ENCODE peak calls at places on chromosomes 3 and 15, in nine cellular contexts. V is NCI-H1436; L is adrenal gland; I is EH; T is CD4-positive, CD25-positive, alpha-beta regulatory T cell; N is GM12864; P is Peyer's patch; R is HEK293T; J is A549. M is an unnamed sample.

GRCh38 chr3:159604151-159604581 is 384.5 kb upstream of the IL12A start:
- DNase-seq in I (peak), L (no peak), J (no peak), P (no peak), N (no peak), R (no peak), V (no peak), T (no peak), M (no peak)

GRCh38 chr3:43236008-43236407 is 50.3 kb upstream of the SNRK start:
- DNase-seq in R (no peak), J (no peak), N (no peak), I (no peak), P (no peak), T (no peak), L (no peak), V (no peak), M (no peak)

GRCh38 chr3:186200746-186201145 is 91.9 kb upstream of the ETV5 start:
- DNase-seq in P (no peak), N (no peak), L (no peak), V (no peak), T (no peak), I (no peak), J (no peak), R (no peak), M (no peak)

GRCh38 chr3:55406666-55407425 is 80.3 kb downstream of the WNT5A start:
- DNase-seq in V (no peak), I (peak), L (no peak), N (no peak), T (no peak), J (no peak), R (no peak), P (no peak), M (no peak)

GRCh38 chr3:160403028-160403545 is 3.6 kb downstream of the SMC4 start:
- DNase-seq in I (peak), T (peak), L (no peak), V (no peak), N (no peak), P (no peak), J (no peak), R (no peak), M (peak)

GRCh38 chr15:74397239-74398068 is 30.0 kb upstream of the CYP11A1 start:
- DNase-seq in T (no peak), R (no peak), L (no peak), V (no peak), J (no peak), P (peak), N (no peak), I (no peak), M (no peak)

GRCh38 chr15:80789296-80789695 is 10.1 kb downstream of the CEMIP start:
- DNase-seq in J (no peak), V (no peak), T (no peak), N (no peak), R (no peak), L (no peak), I (peak), P (no peak), M (peak)

GRCh38 chr3:139095803-139096466 is 51.2 kb upstream of the PRR23C start:
- DNase-seq in N (no peak), P (no peak), V (no peak), I (no peak), J (no peak), L (no peak), R (no peak), T (no peak), M (no peak)

GRCh38 chr3:52792961-52793695 is 1.5 kb upstream of the ITIH3 start:
- DNase-seq in I (peak), P (no peak), J (no peak), R (no peak), N (no peak), V (no peak), L (peak), T (no peak), M (no peak)

GRCh38 chr15:36468746-36469145 is 110.7 kb upstream of the CDIN1 start:
- DNase-seq in P (no peak), N (no peak), I (peak), T (no peak), V (no peak), R (no peak), L (no peak), J (no peak), M (peak)

GRCh38 chr3:47661121-47661752 is 82.6 kb upstream of the CSPG5 start:
- DNase-seq in N (no peak), P (no peak), V (no peak), L (peak), R (no peak), I (peak), T (no peak), J (peak), M (peak)

GRCh38 chr3:117080899-117081298 is 371.3 kb downstream of the TUSC7 start:
- DNase-seq in N (no peak), L (no peak), T (no peak), I (no peak), R (no peak), P (no peak), J (no peak), V (no peak), M (no peak)

GRCh38 chr3:100106094-100106493 is 8.2 kb downstream of the FILIP1L start:
- DNase-seq in N (no peak), L (no peak), R (no peak), V (no peak), J (no peak), P (no peak), T (no peak), I (no peak), M (no peak)

GRCh38 chr3:172678068-172678467 is 32.8 kb downstream of the NCEH1 start:
- DNase-seq in L (no peak), I (peak), R (no peak), J (no peak), V (no peak), T (no peak), P (no peak), N (no peak), M (peak)

GRCh38 chr15:65385868-65386253 is 8.1 kb upstream of the IGDCC3 start:
- DNase-seq in P (no peak), N (no peak), I (no peak), L (no peak), R (no peak), T (no peak), J (no peak), V (no peak), M (no peak)

GRCh38 chr3:196941846-196942225 is 492 bp downstream of the NCBP2 start:
- DNase-seq in P (peak), J (no peak), I (peak), T (peak), N (no peak), L (peak), R (peak), V (peak), M (peak)

GRCh38 chr3:108879915-108880314 is 57.3 kb downstream of the TRAT1 start:
- DNase-seq in R (no peak), T (no peak), N (no peak), P (no peak), V (no peak), L (no peak), I (no peak), J (peak), M (no peak)

GRCh38 chr15:37253877-37254276 is 153.5 kb upstream of the MEIS2 start:
- DNase-seq in I (peak), P (no peak), R (no peak), V (no peak), N (no peak), J (no peak), T (no peak), L (no peak), M (peak)

GRCh38 chr3:93924491-93924890 is 49.2 kb downstream of the PROS1 start:
- DNase-seq in P (no peak), L (no peak), I (no peak), R (no peak), N (no peak), J (no peak), T (no peak), V (no peak), M (no peak)

GRCh38 chr3:3683261-3683660 is 116.0 kb upstream of the LRRN1 start:
- DNase-seq in N (no peak), P (no peak), R (no peak), J (no peak), V (no peak), L (no peak), I (no peak), T (no peak), M (no peak)

GRCh38 chr15:77646104-77646694 is 13.5 kb upstream of the LINGO1 start:
- DNase-seq in N (no peak), J (no peak), V (no peak), L (no peak), P (no peak), T (no peak), R (no peak), I (no peak), M (no peak)

GRCh38 chr3:195709676-195710085 is 11.1 kb upstream of the MUC20 start:
- DNase-seq in J (no peak), T (no peak), P (no peak), N (no peak), L (no peak), R (no peak), I (no peak), V (no peak), M (no peak)

GRCh38 chr15:88542342-88542733 is 4.1 kb downstream of the DET1 start:
- DNase-seq in P (no peak), T (no peak), I (peak), L (no peak), V (no peak), N (no peak), J (no peak), R (no peak), M (no peak)

GRCh38 chr3:192892981-192893827 is 24.5 kb downstream of the MB21D2 start:
- DNase-seq in J (peak), R (peak), V (no peak), L (peak), P (peak), I (peak), T (peak), N (peak), M (no peak)

GRCh38 chr3:63900459-63900858 is 11.7 kb downstream of the SCAANT1 start:
- DNase-seq in T (no peak), P (no peak), R (peak), L (no peak), N (no peak), I (no peak), J (no peak), V (peak), M (no peak)

GRCh38 chr3:186432189-186432588 is 70.2 kb upstream of the DGKG start:
- DNase-seq in L (no peak), J (no peak), I (peak), T (no peak), R (no peak), N (no peak), P (no peak), V (no peak), M (peak)

GRCh38 chr15:95017950-95018349 is 786.6 kb downstream of the MCTP2 start:
- DNase-seq in L (peak), V (no peak), J (no peak), P (peak), N (no peak), R (peak), I (no peak), T (no peak), M (no peak)

GRCh38 chr3:35789039-35789438 is 149.7 kb downstream of the ARPP21 start:
- DNase-seq in I (no peak), P (no peak), V (no peak), R (no peak), N (no peak), T (no peak), L (no peak), J (no peak), M (no peak)

GRCh38 chr15:69538381-69538780 is 85.8 kb downstream of the RPLP1 start:
- DNase-seq in L (no peak), I (no peak), N (no peak), J (no peak), R (no peak), P (no peak), V (no peak), T (no peak), M (no peak)

GRCh38 chr3:52004158-52004787 is 8.6 kb upstream of the RPL29 start:
- DNase-seq in R (peak), V (no peak), T (no peak), J (no peak), L (peak), N (no peak), I (peak), P (no peak), M (peak)

GRCh38 chr15:20358066-20358780 is 183.4 kb downstream of the GOLGA6L6 start:
- DNase-seq in I (no peak), R (no peak), T (no peak), J (no peak), L (no peak), N (no peak), P (peak), V (no peak), M (no peak)

GRCh38 chr3:99709686-99710085 is 71.3 kb downstream of the COL8A1 start:
- DNase-seq in T (no peak), R (no peak), J (no peak), V (no peak), P (no peak), N (no peak), I (no peak), L (no peak), M (no peak)

GRCh38 chr3:36210840-36211655 is 169.3 kb upstream of the STAC start:
- DNase-seq in I (peak), P (no peak), L (no peak), J (no peak), V (no peak), R (no peak), N (no peak), T (no peak), M (no peak)

GRCh38 chr15:75233504-75234190 is 24.5 kb upstream of the GOLGA6C start:
- DNase-seq in J (no peak), V (no peak), I (no peak), P (peak), R (no peak), L (no peak), T (no peak), N (no peak), M (no peak)

M was measured in adipocyte.